ENCODE peak calls at places on chromosomes 12 and 14, in seven cellular contexts. C is heart left ventricle; O is testis; J is thyroid gland; I is naive thymus-derived CD4-positive, alpha-beta T cell; F is sigmoid colon; L is tibial artery. H is an unnamed sample.

GRCh38 chr12:72723732-72724131 is 451.6 kb downstream of the TRHDE start:
- DNase-seq in I (no peak), C (no peak), O (no peak), L (no peak), F (no peak), J (no peak), H (no peak)

GRCh38 chr14:69483765-69484443 is 624 bp upstream of the PLEKHD1 start:
- DNase-seq in L (no peak), O (peak; percentile 34), F (no peak), J (peak; percentile 61), I (no peak), C (no peak), H (peak; percentile 73)

GRCh38 chr14:93426750-93427149 is 4.0 kb upstream of the UNC79 start:
- DNase-seq in J (no peak), F (no peak), L (no peak), O (no peak), I (no peak), C (no peak), H (no peak)

GRCh38 chr12:22700126-22700525 is 75.2 kb downstream of the ETNK1 start:
- DNase-seq in C (no peak), I (no peak), F (no peak), O (no peak), L (no peak), J (no peak), H (no peak)

GRCh38 chr14:73712540-73713141 is 1.5 kb downstream of the PNMA1 start:
- DNase-seq in I (peak; percentile 26), L (no peak), C (peak; percentile 22), F (no peak), O (peak; percentile 48), J (no peak), H (no peak)

GRCh38 chr14:22977684-22978486 is 4.5 kb downstream of the AJUBA start:
- DNase-seq in F (peak; percentile 78), O (peak; percentile 56), J (peak; percentile 94), I (no peak), L (no peak), C (peak; percentile 73), H (peak; percentile 84)

GRCh38 chr12:81468206-81468605 is 290.9 kb downstream of the PPFIA2 start:
- DNase-seq in O (no peak), L (no peak), F (no peak), C (no peak), I (no peak), J (no peak), H (no peak)

GRCh38 chr14:67962215-67962644 is 142.7 kb downstream of the RAD51B start:
- DNase-seq in I (no peak), C (no peak), F (no peak), L (no peak), O (no peak), J (no peak), H (no peak)

GRCh38 chr12:122203301-122203967 is at the start of gene B3GNT4:
- DNase-seq in J (peak; percentile 72), I (peak; percentile 70), C (peak; percentile 44), L (peak; percentile 18), O (peak; percentile 76), F (no peak), H (peak; percentile 88)

GRCh38 chr12:40834321-40834720 is 142.1 kb downstream of the CNTN1 start:
- DNase-seq in F (no peak), L (no peak), C (no peak), O (no peak), J (no peak), I (no peak), H (no peak)

GRCh38 chr12:4049566-4050080 is 176.4 kb upstream of the PARP11 start:
- DNase-seq in I (no peak), O (no peak), L (no peak), J (no peak), F (no peak), C (no peak), H (no peak)

GRCh38 chr12:47071241-47071852 is 8.1 kb upstream of the PCED1B start:
- DNase-seq in J (no peak), L (no peak), C (no peak), F (no peak), O (no peak), I (no peak), H (no peak)
- H3K27ac ChIP-seq in J (no peak overlapping the region), L (no peak overlapping the region), C (no peak overlapping the region), F (no peak overlapping the region), O (no peak overlapping the region), I (no peak overlapping the region), H (no peak overlapping the region)

GRCh38 chr12:110245278-110245868 is 35.7 kb upstream of the ATP2A2 start:
- DNase-seq in O (no peak), I (peak; percentile 25), C (no peak), L (no peak), F (no peak), J (no peak), H (peak; percentile 68)
- H3K4me3 ChIP-seq in O (no peak overlapping the region), I (no peak overlapping the region), C (no peak overlapping the region), L (no peak overlapping the region), F (no peak overlapping the region), J (no peak overlapping the region), H (no peak overlapping the region)

GRCh38 chr12:48969847-48970701 is 1.5 kb downstream of the WNT10B start:
- DNase-seq in J (no peak), I (no peak), C (no peak), L (no peak), O (no peak), F (no peak), H (no peak)
- H3K27ac ChIP-seq in J (no peak overlapping the region), I (no peak overlapping the region), C (no peak overlapping the region), L (no peak overlapping the region), O (no peak overlapping the region), F (no peak overlapping the region), H (no peak overlapping the region)

GRCh38 chr12:46205293-46205692 is 63.5 kb downstream of the SLC38A1 start:
- DNase-seq in C (no peak), O (no peak), J (no peak), F (no peak), I (no peak), L (no peak), H (no peak)

GRCh38 chr12:46208370-46208769 is 60.5 kb downstream of the SLC38A1 start:
- DNase-seq in I (no peak), O (no peak), C (no peak), F (no peak), J (no peak), L (no peak), H (no peak)

GRCh38 chr12:46209165-46209564 is 59.7 kb downstream of the SLC38A1 start:
- DNase-seq in C (no peak), J (no peak), L (no peak), O (no peak), F (no peak), I (no peak), H (no peak)

GRCh38 chr12:46206471-46206870 is 62.4 kb downstream of the SLC38A1 start:
- DNase-seq in I (no peak), C (no peak), O (no peak), J (no peak), L (no peak), F (no peak), H (no peak)

GRCh38 chr12:46207644-46208043 is 61.2 kb downstream of the SLC38A1 start:
- DNase-seq in C (no peak), I (no peak), F (no peak), L (no peak), O (no peak), J (no peak), H (no peak)
- H3K4me3 ChIP-seq in C (no peak overlapping the region), I (no peak overlapping the region), F (no peak overlapping the region), L (no peak overlapping the region), O (no peak overlapping the region), J (no peak overlapping the region), H (no peak overlapping the region)

DNA sequence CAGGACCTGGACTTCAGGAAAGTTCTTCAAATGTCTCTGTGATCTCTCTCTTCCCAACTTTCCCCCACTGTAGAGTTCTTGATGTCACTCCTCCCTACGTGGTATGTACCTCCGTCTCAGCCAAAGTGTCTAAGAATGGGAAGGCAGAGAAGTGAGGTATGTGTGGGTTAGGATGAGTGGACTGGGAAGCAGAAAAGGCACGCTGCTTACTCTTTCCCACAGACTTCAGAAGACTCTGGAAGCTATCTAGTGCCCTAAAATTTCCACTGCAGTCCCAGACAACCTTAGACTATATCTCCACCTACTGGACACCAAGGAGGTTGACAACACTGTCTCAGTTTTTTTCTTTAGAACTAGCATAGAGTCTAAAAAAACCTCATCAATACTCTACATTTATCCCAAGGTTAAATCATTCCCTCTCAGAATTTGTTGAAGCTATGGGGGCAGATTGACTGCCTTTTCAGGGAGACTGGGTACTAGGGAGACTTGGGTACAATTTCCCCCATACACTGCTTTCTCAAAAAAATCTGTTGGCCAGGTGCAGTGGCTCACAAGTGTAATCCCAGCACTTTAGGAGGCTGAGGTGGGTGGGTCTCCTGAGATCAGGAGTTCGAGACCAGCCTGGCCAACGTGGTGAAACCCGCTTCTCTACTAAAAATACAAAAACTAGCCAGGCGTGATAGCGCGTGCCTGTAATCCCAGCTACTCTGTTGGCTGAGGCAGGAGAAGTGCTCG is 20.6 kb upstream of the ITGA5 start:
- DNase-seq in O (no peak), L (no peak), I (peak; percentile 62), F (no peak), C (no peak), J (no peak), H (no peak)
- H3K27ac ChIP-seq in O (no peak overlapping the region), L (peak overlapping the region; percentile 57), I (no peak overlapping the region), F (peak overlapping the region; percentile 71), C (no peak overlapping the region), J (no peak overlapping the region), H (no peak overlapping the region)

GRCh38 chr12:53053223-53054111 is 3.6 kb downstream of the TNS2 start:
- DNase-seq in L (peak; percentile 72), J (peak; percentile 82), C (no peak), O (peak; percentile 61), I (peak; percentile 59), F (peak; percentile 83), H (peak; percentile 86)

GRCh38 chr12:53051058-53051880 is 1.4 kb downstream of the TNS2 start:
- DNase-seq in F (peak; percentile 95), O (peak; percentile 91), J (peak; percentile 77), C (peak; percentile 76), I (no peak), L (peak; percentile 97), H (peak; percentile 82)

GRCh38 chr12:53052419-53053222 is 2.8 kb downstream of the TNS2 start:
- DNase-seq in I (no peak), C (peak; percentile 93), F (peak; percentile 97), O (peak; percentile 93), J (peak; percentile 94), L (peak; percentile 96), H (peak; percentile 92)

GRCh38 chr12:53050426-53051057 is 677 bp downstream of the TNS2 start:
- DNase-seq in O (no peak), F (no peak), C (no peak), J (no peak), I (no peak), L (no peak), H (no peak)

DNA sequence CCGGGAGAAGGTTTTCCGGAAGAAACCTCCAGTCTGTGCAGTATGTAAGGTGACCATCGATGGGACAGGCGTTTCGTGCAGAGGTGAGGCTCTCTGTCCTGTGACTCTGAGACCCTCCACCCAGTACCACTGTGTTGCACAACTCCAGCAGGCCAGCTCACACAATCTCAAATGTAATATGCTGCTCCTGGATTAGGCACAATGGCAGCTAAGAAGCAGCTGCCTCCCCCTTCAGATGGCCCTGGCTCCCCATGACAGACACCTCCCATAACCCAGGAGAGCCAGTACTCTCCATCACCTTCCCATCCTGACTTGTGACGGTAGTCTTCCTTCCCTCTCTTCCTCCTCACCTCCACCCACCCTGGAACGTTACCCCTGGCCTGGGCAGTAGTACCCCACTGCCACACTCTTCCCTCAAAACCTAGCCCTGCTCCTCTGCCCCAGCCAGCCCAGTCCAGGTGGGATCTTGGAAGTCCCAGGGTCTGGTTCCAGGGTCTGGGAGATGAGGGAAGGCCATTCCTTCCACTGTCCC is 2.1 kb downstream of the TNS2 start:
- DNase-seq in O (no peak), L (peak; percentile 35), J (no peak), F (peak; percentile 72), C (no peak), I (no peak), H (peak; percentile 60)
- H3K4me3 ChIP-seq in O (no peak overlapping the region), L (peak overlapping the region; percentile 79), J (peak overlapping the region; percentile 57), F (peak overlapping the region; percentile 60), C (peak overlapping the region; percentile 69), I (no peak overlapping the region), H (peak overlapping the region; percentile 86)